ENCODE peak calls at places on chromosome 21, in eight cellular contexts. D, F, P, I, H, T, U and W are unnamed samples.

GRCh38 chr21:33849839-33850238 is 65.8 kb downstream of the ATP5PO start:
- DNase-seq in D (no peak), F (no peak), P (no peak), I (no peak), H (no peak), T (no peak), U (no peak), W (no peak)

GRCh38 chr21:43340491-43341348 is 86.2 kb downstream of the SIK1 start:
- DNase-seq in D (no peak), F (no peak), P (no peak), I (peak; percentile 90), H (no peak), T (peak; percentile 77), U (no peak), W (peak; percentile 90)

GRCh38 chr21:38806153-38806941 is 618 bp downstream of the ETS2 start:
- DNase-seq in D (no peak), F (peak; percentile 24), P (no peak), I (peak; percentile 10), H (no peak), T (no peak), U (no peak), W (no peak)

GRCh38 chr21:42513985-42514882 is 582 bp downstream of the SLC37A1 start:
- DNase-seq in D (peak; percentile 32), F (peak; percentile 48), P (no peak), I (peak; percentile 24), H (peak; percentile 34), T (no peak), U (no peak), W (peak; percentile 10)

GRCh38 chr21:36965720-36966065 is 776 bp downstream of the HLCS start:
- DNase-seq in D (no peak), F (no peak), P (no peak), I (no peak), H (peak; percentile 35), T (no peak), U (no peak), W (no peak)

GRCh38 chr21:17793271-17793670 is 25.9 kb downstream of the C21orf91 start:
- DNase-seq in D (no peak), F (no peak), P (no peak), I (no peak), H (no peak), T (no peak), U (no peak), W (no peak)

GRCh38 chr21:45279446-45280177 is 8.1 kb downstream of the POFUT2 start:
- DNase-seq in D (no peak), F (no peak), P (no peak), I (no peak), H (no peak), T (no peak), U (no peak), W (no peak)

GRCh38 chr21:36127977-36128376 is 6.9 kb upstream of the CBR3 start:
- DNase-seq in D (no peak), F (no peak), P (no peak), I (no peak), H (no peak), T (no peak), U (no peak), W (no peak)

GRCh38 chr21:45302082-45303061 is 14.7 kb upstream of the POFUT2 start:
- DNase-seq in D (no peak), F (no peak), P (no peak), I (no peak), H (no peak), T (no peak), U (no peak), W (peak; percentile 72)

GRCh38 chr21:42767561-42767835 is 111.8 kb downstream of the WDR4 start:
- DNase-seq in D (no peak), F (no peak), P (no peak), I (no peak), H (no peak), T (no peak), U (no peak), W (no peak)

GRCh38 chr21:42532466-42533181 is 19.0 kb downstream of the SLC37A1 start:
- DNase-seq in D (peak; percentile 36), F (no peak), P (no peak), I (no peak), H (no peak), T (no peak), U (peak; percentile 68), W (no peak)

GRCh38 chr21:32578107-32578691 is 7.1 kb downstream of the TCP10L start:
- DNase-seq in D (no peak), F (no peak), P (no peak), I (peak; percentile 7), H (peak; percentile 14), T (no peak), U (no peak), W (no peak)

GRCh38 chr21:33578214-33578613 is 10.3 kb downstream of the DONSON start:
- DNase-seq in D (no peak), F (no peak), P (no peak), I (peak; percentile 71), H (no peak), T (peak; percentile 64), U (no peak), W (peak; percentile 56)

GRCh38 chr21:44702973-44703730 is 6.2 kb downstream of the KRTAP10-12 start:
- DNase-seq in D (no peak), F (no peak), P (peak; percentile 96), I (no peak), H (no peak), T (no peak), U (no peak), W (no peak)